ENCODE peak calls at places on chromosomes 6 and 20, in ten cellular contexts. Z is T-helper 22 cell; G is hypothalamus; F is activated naive CD8-positive, alpha-beta T cell treated with anti-CD3 and anti-CD28 coated beads for 36 hours; N is bronchial epithelial cell; X is HS-5; C is HCEC 1CT; J is epithelial cell of esophagus; V is activated T-cell treated with anti-CD3 and anti-CD28 coated beads, Interleukin-2, amount 50 U/mL, for 24 hours; S is NCI-H748 treated with DMSO at 0.1 percent for 48 hours. E is an unnamed sample.

GRCh38 chr20:16020971-16021370 is 552.3 kb downstream of the KIF16B start:
- DNase-seq in Z (no peak), G (no peak), F (no peak), N (peak; percentile 30), X (peak; percentile 86), C (no peak), J (peak; percentile 27), V (no peak), S (no peak), E (peak; percentile 48)

GRCh38 chr20:58086763-58087566 is 141.5 kb downstream of the ANKRD60 start:
- DNase-seq in Z (no peak), G (peak; percentile 11), F (no peak), N (peak; percentile 53), X (no peak), C (no peak), J (peak; percentile 66), V (no peak), S (peak; percentile 47), E (peak; percentile 43)

GRCh38 chr6:139753198-139753861 is 378.9 kb upstream of the CITED2 start:
- DNase-seq in Z (no peak), G (no peak), F (no peak), N (no peak), X (no peak), C (peak; percentile 30), J (no peak), V (no peak), S (no peak), E (peak; percentile 18)

GRCh38 chr20:52295556-52295955 is 104.0 kb upstream of the ZFP64 start:
- DNase-seq in Z (no peak), G (no peak), F (no peak), N (peak; percentile 80), X (peak; percentile 45), C (peak; percentile 24), J (peak; percentile 19), V (no peak), S (no peak), E (no peak)

GRCh38 chr6:16602035-16602434 is 159.2 kb downstream of the ATXN1 start:
- DNase-seq in Z (no peak), G (no peak), F (peak; percentile 39), N (no peak), X (no peak), C (no peak), J (no peak), V (peak; percentile 60), S (no peak), E (no peak)

GRCh38 chr20:4726710-4727391 is 5.1 kb downstream of the PRND start:
- DNase-seq in Z (peak; percentile 16), G (no peak), F (peak; percentile 40), N (peak; percentile 58), X (peak; percentile 88), C (peak; percentile 76), J (peak; percentile 61), V (peak; percentile 41), S (no peak), E (peak; percentile 37)

GRCh38 chr20:36875702-36876472 is at the start of gene TLDC2:
- DNase-seq in Z (no peak), G (no peak), F (no peak), N (no peak), X (no peak), C (no peak), J (no peak), V (no peak), S (no peak), E (no peak)

GRCh38 chr6:52536424-52536916 is 40.4 kb downstream of the TRAM2 start:
- DNase-seq in Z (no peak), G (no peak), F (no peak), N (no peak), X (no peak), C (no peak), J (no peak), V (no peak), S (no peak), E (no peak)

GRCh38 chr20:49381558-49382493 is 100.6 kb downstream of the KCNB1 start:
- DNase-seq in Z (no peak), G (peak; percentile 69), F (no peak), N (peak; percentile 83), X (peak; percentile 47), C (peak; percentile 37), J (peak; percentile 92), V (no peak), S (no peak), E (no peak)

GRCh38 chr6:121201108-121201507 is 133.2 kb downstream of the TBC1D32 start:
- DNase-seq in Z (no peak), G (no peak), F (no peak), N (peak; percentile 78), X (no peak), C (no peak), J (peak; percentile 68), V (no peak), S (no peak), E (peak; percentile 81)

GRCh38 chr20:2948968-2949367 is 75.7 kb downstream of the PTPRA start:
- DNase-seq in Z (no peak), G (no peak), F (no peak), N (no peak), X (no peak), C (no peak), J (no peak), V (no peak), S (no peak), E (no peak)

GRCh38 chr20:44532981-44533331 is 11.1 kb upstream of the SERINC3 start:
- DNase-seq in Z (no peak), G (no peak), F (peak; percentile 14), N (no peak), X (peak; percentile 33), C (peak; percentile 65), J (no peak), V (no peak), S (no peak), E (peak; percentile 50)

GRCh38 chr20:1906361-1907051 is 11.3 kb downstream of the SIRPA start:
- DNase-seq in Z (no peak), G (no peak), F (no peak), N (no peak), X (no peak), C (no peak), J (no peak), V (no peak), S (no peak), E (no peak)

GRCh38 chr6:152401978-152402377 is 235.2 kb downstream of the SYNE1 start:
- DNase-seq in Z (no peak), G (no peak), F (no peak), N (peak; percentile 85), X (peak; percentile 25), C (peak; percentile 8), J (peak; percentile 89), V (no peak), S (no peak), E (peak; percentile 55)

GRCh38 chr6:111888928-111889696 is 15.9 kb upstream of the FYN start:
- DNase-seq in Z (no peak), G (peak; percentile 30), F (no peak), N (no peak), X (no peak), C (peak; percentile 22), J (no peak), V (no peak), S (peak; percentile 72), E (no peak)

GRCh38 chr20:59013959-59014608 is 5.1 kb upstream of the TUBB1 start:
- DNase-seq in Z (no peak), G (no peak), F (no peak), N (no peak), X (no peak), C (no peak), J (no peak), V (no peak), S (no peak), E (peak; percentile 61)

GRCh38 chr6:19869464-19869863 is 32.3 kb downstream of the ID4 start:
- DNase-seq in Z (no peak), G (no peak), F (no peak), N (no peak), X (no peak), C (no peak), J (no peak), V (no peak), S (no peak), E (no peak)

GRCh38 chr6:2990932-2991506 is 8.7 kb upstream of the NQO2 start:
- DNase-seq in Z (no peak), G (no peak), F (no peak), N (no peak), X (no peak), C (no peak), J (no peak), V (no peak), S (no peak), E (no peak)

GRCh38 chr6:81981812-81982211 is 229.3 kb upstream of the TENT5A start:
- DNase-seq in Z (no peak), G (no peak), F (no peak), N (peak; percentile 84), X (peak; percentile 82), C (peak; percentile 80), J (peak; percentile 70), V (no peak), S (no peak), E (no peak)

GRCh38 chr6:29737707-29738630 is 14.7 kb downstream of the HLA-F start:
- DNase-seq in Z (peak; percentile 34), G (peak; percentile 31), F (peak; percentile 60), N (peak; percentile 71), X (no peak), C (peak; percentile 71), J (peak; percentile 86), V (peak; percentile 75), S (peak; percentile 48), E (peak; percentile 71)

GRCh38 chr6:13485923-13486557 is 1.4 kb downstream of the GFOD1 start:
- DNase-seq in Z (no peak), G (peak; percentile 36), F (peak; percentile 33), N (peak; percentile 38), X (no peak), C (peak; percentile 57), J (peak; percentile 66), V (peak; percentile 64), S (peak; percentile 29), E (peak; percentile 81)

GRCh38 chr20:46118481-46119020 is 437 bp downstream of the CD40 start:
- DNase-seq in Z (no peak), G (peak; percentile 4), F (peak; percentile 19), N (no peak), X (no peak), C (no peak), J (no peak), V (no peak), S (no peak), E (no peak)

GRCh38 chr6:66935612-66936011 is 1228.6 kb upstream of the EYS start:
- DNase-seq in Z (no peak), G (no peak), F (no peak), N (no peak), X (no peak), C (no peak), J (no peak), V (no peak), S (no peak), E (no peak)

GRCh38 chr6:156807028-156807427 is 29.9 kb downstream of the ARID1B start:
- DNase-seq in Z (no peak), G (no peak), F (no peak), N (no peak), X (no peak), C (no peak), J (no peak), V (no peak), S (no peak), E (no peak)

GRCh38 chr6:158471339-158471738 is 88.6 kb upstream of the TMEM181 start:
- DNase-seq in Z (no peak), G (no peak), F (no peak), N (no peak), X (no peak), C (no peak), J (no peak), V (no peak), S (no peak), E (no peak)

GRCh38 chr6:43622541-43622940 is 6.5 kb downstream of the GTPBP2 start:
- DNase-seq in Z (no peak), G (no peak), F (no peak), N (no peak), X (no peak), C (no peak), J (no peak), V (peak; percentile 20), S (no peak), E (no peak)

GRCh38 chr6:106746660-106747059 is 117.3 kb downstream of the QRSL1 start:
- DNase-seq in Z (no peak), G (no peak), F (no peak), N (peak; percentile 100), X (peak; percentile 84), C (peak; percentile 58), J (peak; percentile 100), V (no peak), S (peak; percentile 59), E (peak; percentile 98)

GRCh38 chr6:110748458-110748857 is 66.8 kb downstream of the CDK19 start:
- DNase-seq in Z (no peak), G (no peak), F (no peak), N (no peak), X (no peak), C (no peak), J (peak; percentile 3), V (no peak), S (no peak), E (no peak)

E was measured in trophoblast cell.